ENCODE peak calls at places on chromosomes 1 and 21, in nine cellular contexts. Y is left ventricle myocardium inferior, P is neural progenitor cell, W is pancreas, A is K562, F is transverse colon, T is Peyer's patch, M is lower lobe of right lung, L is IMR-90. D is an unnamed sample.

GRCh38 chr1:107706181-107706580 is 258.8 kb downstream of the VAV3 start:
- DNase-seq in Y (no peak), P (no peak), W (no peak), A (no peak), F (no peak), T (no peak), M (no peak), L (no peak), D (no peak)

GRCh38 chr1:173050865-173051264 is at the start of gene TNFSF18:
- DNase-seq in Y (no peak), P (no peak), W (no peak), A (no peak), F (no peak), T (no peak), M (no peak), L (peak; percentile 45), D (no peak)

GRCh38 chr1:95080446-95080845 is 7.7 kb upstream of the ALG14 start:
- DNase-seq in Y (no peak), P (no peak), W (no peak), A (no peak), F (no peak), T (no peak), M (no peak), L (no peak), D (no peak)

GRCh38 chr21:42466700-42467612 is 29.1 kb downstream of the RSPH1 start:
- DNase-seq in Y (no peak), P (peak; percentile 55), W (no peak), A (peak; percentile 78), F (peak; percentile 41), T (no peak), M (no peak), L (peak; percentile 7), D (no peak)

GRCh38 chr1:9892563-9893528 is 17.2 kb downstream of the CTNNBIP1 start:
- DNase-seq in Y (no peak), P (peak; percentile 65), W (no peak), A (no peak), F (peak; percentile 17), T (no peak), M (no peak), L (peak; percentile 88), D (peak; percentile 77)

GRCh38 chr1:112715264-112716053 is at the start of gene PPM1J:
- DNase-seq in Y (peak; percentile 99), P (peak; percentile 92), W (peak; percentile 100), A (peak; percentile 99), F (peak; percentile 100), T (peak; percentile 99), M (peak; percentile 99), L (peak; percentile 83), D (peak; percentile 94)

GRCh38 chr21:44762221-44763049 is 39.2 kb downstream of the UBE2G2 start:
- DNase-seq in Y (no peak), P (no peak), W (no peak), A (no peak), F (no peak), T (no peak), M (no peak), L (no peak), D (no peak)

GRCh38 chr1:39576016-39576657 is 453 bp downstream of the PABPC4 start:
- DNase-seq in Y (peak; percentile 22), P (peak; percentile 76), W (peak; percentile 58), A (no peak), F (peak; percentile 38), T (peak; percentile 19), M (peak; percentile 59), L (no peak), D (no peak)

GRCh38 chr1:81252471-81253160 is 548.1 kb upstream of the ADGRL2 start:
- DNase-seq in Y (no peak), P (no peak), W (no peak), A (no peak), F (no peak), T (no peak), M (no peak), L (no peak), D (no peak)

GRCh38 chr1:100502052-100502792 is 35.7 kb upstream of the GPR88 start:
- DNase-seq in Y (no peak), P (no peak), W (no peak), A (no peak), F (no peak), T (no peak), M (no peak), L (peak; percentile 23), D (peak; percentile 14)

GRCh38 chr21:15084668-15085067 is 19.9 kb upstream of the NRIP1 start:
- DNase-seq in Y (no peak), P (no peak), W (no peak), A (no peak), F (no peak), T (no peak), M (no peak), L (no peak), D (no peak)

GRCh38 chr1:24619376-24619775 is 23.7 kb upstream of the SRRM1 start:
- DNase-seq in Y (no peak), P (no peak), W (no peak), A (no peak), F (no peak), T (no peak), M (no peak), L (no peak), D (no peak)

GRCh38 chr1:52599236-52599635 is 2.9 kb upstream of the GPX7 start:
- DNase-seq in Y (no peak), P (no peak), W (no peak), A (no peak), F (no peak), T (no peak), M (no peak), L (no peak), D (no peak)

GRCh38 chr1:201954263-201955008 is 867 bp upstream of the TIMM17A start:
- DNase-seq in Y (no peak), P (no peak), W (no peak), A (peak; percentile 49), F (no peak), T (no peak), M (no peak), L (no peak), D (no peak)

GRCh38 chr1:179002552-179003345 is 22.9 kb upstream of the FAM20B start:
- DNase-seq in Y (peak; percentile 77), P (peak; percentile 93), W (peak; percentile 68), A (peak; percentile 88), F (peak; percentile 79), T (peak; percentile 87), M (peak; percentile 65), L (peak; percentile 52), D (peak; percentile 38)

GRCh38 chr1:65148548-65149390 is 766 bp downstream of the AK4 start:
- DNase-seq in Y (peak; percentile 60), P (peak; percentile 61), W (peak; percentile 34), A (peak; percentile 57), F (peak; percentile 46), T (no peak), M (peak; percentile 52), L (peak; percentile 19), D (peak; percentile 41)

GRCh38 chr1:26351591-26352337 is 2.2 kb downstream of the CRYBG2 start:
- DNase-seq in Y (no peak), P (peak; percentile 72), W (no peak), A (peak; percentile 46), F (peak; percentile 35), T (no peak), M (no peak), L (peak; percentile 65), D (peak; percentile 79)

GRCh38 chr1:41109316-41110263 is 88.1 kb upstream of the SLFNL1 start:
- DNase-seq in Y (no peak), P (no peak), W (no peak), A (peak; percentile 79), F (peak; percentile 20), T (no peak), M (no peak), L (peak; percentile 95), D (peak; percentile 62)

GRCh38 chr1:167433884-167434283 is 84.4 kb downstream of the CD247 start:
- DNase-seq in Y (no peak), P (no peak), W (no peak), A (no peak), F (no peak), T (peak; percentile 12), M (no peak), L (no peak), D (no peak)

GRCh38 chr1:21929951-21930615 is 7.0 kb downstream of the HSPG2 start:
- DNase-seq in Y (no peak), P (no peak), W (no peak), A (no peak), F (peak; percentile 39), T (no peak), M (no peak), L (no peak), D (no peak)
- H3K27ac ChIP-seq in Y (peak overlapping the region; percentile 90), P (no peak overlapping the region), W (peak overlapping the region; percentile 5), A (peak overlapping the region; percentile 9), F (peak overlapping the region; percentile 94), T (peak overlapping the region; percentile 81), M (peak overlapping the region; percentile 86), L (peak overlapping the region; percentile 31), D (peak overlapping the region; percentile 78)

GRCh38 chr1:203569490-203570318 is 56.9 kb upstream of the ATP2B4 start:
- DNase-seq in Y (no peak), P (no peak), W (no peak), A (no peak), F (no peak), T (no peak), M (no peak), L (peak; percentile 83), D (no peak)
- TF ChIP-seq CTCF in Y (no peak), P (no peak), W (no peak), A (no peak), F (no peak), T (no peak), M (no peak), L (no peak), D (no peak)

GRCh38 chr21:25964009-25964408 is 206.6 kb downstream of the APP start:
- DNase-seq in Y (no peak), P (no peak), W (no peak), A (no peak), F (no peak), T (no peak), M (no peak), L (no peak), D (no peak)

GRCh38 chr21:25961042-25961441 is 209.5 kb downstream of the APP start:
- DNase-seq in Y (no peak), P (peak; percentile 38), W (no peak), A (no peak), F (no peak), T (peak; percentile 29), M (no peak), L (no peak), D (no peak)

GRCh38 chr21:25963186-25963585 is 207.4 kb downstream of the APP start:
- DNase-seq in Y (no peak), P (no peak), W (no peak), A (no peak), F (peak; percentile 14), T (no peak), M (no peak), L (peak; percentile 34), D (peak; percentile 75)

GRCh38 chr21:25956993-25957714 is 213.4 kb downstream of the APP start:
- DNase-seq in Y (no peak), P (no peak), W (no peak), A (no peak), F (no peak), T (no peak), M (no peak), L (peak; percentile 86), D (no peak)

GRCh38 chr21:25960423-25960822 is 210.1 kb downstream of the APP start:
- DNase-seq in Y (no peak), P (peak; percentile 78), W (no peak), A (no peak), F (no peak), T (no peak), M (no peak), L (no peak), D (no peak)
- H3K27ac ChIP-seq in Y (peak overlapping the region; percentile 36), P (peak overlapping the region; percentile 96), W (no peak overlapping the region), A (no peak overlapping the region), F (no peak overlapping the region), T (no peak overlapping the region), M (no peak overlapping the region), L (no peak overlapping the region), D (no peak overlapping the region)

GRCh38 chr1:3349161-3349967 is 105.1 kb upstream of the ARHGEF16 start:
- DNase-seq in Y (peak; percentile 86), P (peak; percentile 71), W (no peak), A (peak; percentile 34), F (no peak), T (no peak), M (no peak), L (no peak), D (no peak)
- TF ChIP-seq CTCF in Y (peak; percentile 35), P (peak; percentile 46), W (no peak), A (peak; percentile 40), F (no peak), T (no peak), M (peak; percentile 11), L (no peak), D (no peak)

D was measured in RWPE1.